ENCODE peak calls at places on chromosomes 12 and 14, in ten cellular contexts. B, Y, U, J, L, S, Q, V, M and I are unnamed samples.

GRCh38 chr14:76867536-76868452 is 41.6 kb downstream of the LRRC74A start:
- DNase-seq in M (no peak), Q (peak; percentile 69), V (peak; percentile 24), U (no peak), B (no peak), Y (peak; percentile 43), S (no peak), L (no peak), J (no peak), I (no peak)

GRCh38 chr12:2052861-2053674 is at the start of gene CACNA1C:
- DNase-seq in U (peak; percentile 45), Q (peak; percentile 23), V (peak; percentile 71), S (peak; percentile 71), M (peak; percentile 74), Y (peak; percentile 62), B (peak; percentile 48), J (peak; percentile 3), L (no peak), I (peak; percentile 68)

GRCh38 chr14:104276435-104276834 is 138.0 kb downstream of the KIF26A start:
- DNase-seq in J (no peak), Q (no peak), S (no peak), L (no peak), B (no peak), M (no peak), U (no peak), V (no peak), Y (no peak), I (no peak)

GRCh38 chr14:69982220-69982795 is 103.1 kb downstream of the SMOC1 start:
- DNase-seq in L (no peak), J (no peak), S (no peak), M (no peak), Y (no peak), B (no peak), Q (no peak), V (no peak), U (no peak), I (no peak)

GRCh38 chr12:120352117-120352516 is 16.8 kb downstream of the MSI1 start:
- DNase-seq in Q (no peak), L (no peak), J (peak; percentile 58), U (no peak), Y (no peak), M (no peak), S (no peak), B (no peak), V (peak; percentile 49), I (no peak)

GRCh38 chr14:99318091-99318958 is 46.3 kb upstream of the BCL11B start:
- DNase-seq in M (no peak), S (peak; percentile 47), L (no peak), V (no peak), J (no peak), B (no peak), U (no peak), Y (no peak), Q (no peak), I (no peak)

GRCh38 chr12:71415336-71416231 is 24.0 kb upstream of the LGR5 start:
- DNase-seq in V (peak; percentile 76), J (peak; percentile 62), L (no peak), S (peak; percentile 86), Y (no peak), M (no peak), U (peak; percentile 56), B (peak; percentile 44), Q (no peak), I (peak; percentile 0)

GRCh38 chr12:1013618-1014489 is 22.8 kb downstream of the ERC1 start:
- DNase-seq in U (no peak), J (peak; percentile 59), Y (no peak), S (no peak), L (no peak), V (peak; percentile 54), Q (no peak), B (no peak), M (no peak), I (no peak)

GRCh38 chr12:49369723-49370145 is 2.5 kb downstream of the SPATS2 start:
- DNase-seq in M (no peak), U (no peak), J (peak; percentile 10), V (peak; percentile 67), L (no peak), S (peak; percentile 73), Y (peak; percentile 28), B (no peak), Q (peak; percentile 12), I (no peak)

GRCh38 chr14:68440776-68441175 is 352.1 kb downstream of the ZFP36L1 start:
- DNase-seq in L (no peak), V (no peak), Q (no peak), S (no peak), Y (no peak), B (no peak), U (no peak), J (no peak), M (no peak), I (no peak)

GRCh38 chr12:27009926-27010325 is 4.3 kb downstream of the TM7SF3 start:
- DNase-seq in B (peak; percentile 33), J (no peak), V (no peak), L (no peak), U (no peak), Q (no peak), M (no peak), Y (no peak), S (no peak), I (no peak)

GRCh38 chr12:109873653-109874052 is 6.7 kb downstream of the GLTP start:
- DNase-seq in M (no peak), B (no peak), U (no peak), L (no peak), J (no peak), S (no peak), V (no peak), Q (no peak), Y (no peak), I (no peak)

GRCh38 chr12:57755454-57756372 is 810 bp downstream of the MARCHF9 start:
- DNase-seq in V (no peak), L (peak; percentile 65), J (no peak), Y (no peak), Q (no peak), M (peak; percentile 82), U (no peak), B (no peak), S (peak; percentile 53), I (no peak)

GRCh38 chr12:24864796-24865125 is 84.1 kb downstream of the BCAT1 start:
- DNase-seq in V (no peak), Y (no peak), U (no peak), J (peak; percentile 16), Q (no peak), L (no peak), M (no peak), B (peak; percentile 26), S (no peak), I (no peak)

GRCh38 chr12:8449293-8449944 is 6.3 kb upstream of the CLEC6A start:
- DNase-seq in S (peak; percentile 45), B (no peak), M (no peak), U (no peak), Q (no peak), L (no peak), V (no peak), Y (no peak), J (no peak), I (no peak)

GRCh38 chr12:52437508-52437907 is 3.3 kb upstream of the KRT75 start:
- DNase-seq in L (no peak), Q (no peak), M (no peak), B (no peak), Y (no peak), U (no peak), J (no peak), V (no peak), S (no peak), I (no peak)